ENCODE peak calls at places on chromosomes 6 and 20, in five cellular contexts. Q, K, M, J and I are unnamed samples.

GRCh38 chr6:97294451-97294850 is 11.4 kb upstream of the MMS22L start:
- DNase-seq in M (no peak), J (no peak), Q (no peak), K (no peak), I (no peak)

GRCh38 chr6:55941713-55942112 is 66.3 kb upstream of the BMP5 start:
- DNase-seq in K (no peak), J (peak), Q (no peak), M (no peak), I (no peak)

GRCh38 chr6:85405175-85405852 is 44.6 kb upstream of the NT5E start:
- DNase-seq in J (no peak), Q (no peak), M (no peak), K (no peak), I (no peak)

GRCh38 chr6:84428300-84428907 is 201.0 kb upstream of the CEP162 start:
- DNase-seq in M (peak), K (peak), J (peak), Q (peak), I (no peak)

GRCh38 chr6:7671076-7671475 is 54.8 kb upstream of the BMP6 start:
- DNase-seq in K (no peak), M (no peak), J (peak), Q (no peak), I (no peak)

GRCh38 chr20:22974354-22974753 is 60.8 kb upstream of the SSTR4 start:
- DNase-seq in J (peak), M (no peak), K (no peak), Q (no peak), I (no peak)

GRCh38 chr6:148885920-148886845 is 139.4 kb downstream of the UST start:
- DNase-seq in Q (no peak), J (peak), K (no peak), M (no peak), I (no peak)

GRCh38 chr20:57390604-57391438 is at the start of gene RBM38:
- DNase-seq in M (peak), Q (peak), K (peak), J (peak), I (no peak)

GRCh38 chr6:104884867-104885517 is 25.3 kb upstream of the HACE1 start:
- DNase-seq in Q (no peak), K (no peak), J (no peak), M (no peak), I (no peak)

GRCh38 chr6:136415351-136416005 is 125.8 kb upstream of the BCLAF1 start:
- DNase-seq in J (no peak), K (no peak), Q (no peak), M (no peak), I (no peak)

GRCh38 chr20:35472209-35472608 is 16.8 kb downstream of the CEP250 start:
- DNase-seq in M (no peak), Q (no peak), J (no peak), K (no peak), I (no peak)

GRCh38 chr6:169989594-169989993 is 238.2 kb downstream of the ERMARD start:
- DNase-seq in K (no peak), J (no peak), M (no peak), Q (no peak), I (no peak)

GRCh38 chr6:168242111-168242510 is 77.5 kb downstream of the DACT2 start:
- DNase-seq in Q (no peak), J (no peak), M (no peak), K (no peak), I (no peak)

GRCh38 chr20:61522498-61523090 is 270.5 kb downstream of the CDH4 start:
- DNase-seq in M (no peak), J (no peak), K (no peak), Q (no peak), I (no peak)

GRCh38 chr20:11302436-11302835 is 615.3 kb upstream of the BTBD3 start:
- DNase-seq in M (no peak), Q (no peak), K (no peak), J (peak), I (no peak)

GRCh38 chr6:108468346-108468745 is 92.4 kb upstream of the FOXO3 start:
- DNase-seq in K (no peak), M (no peak), Q (no peak), J (no peak), I (no peak)

GRCh38 chr6:2434116-2434515 is 188.7 kb upstream of the GMDS start:
- DNase-seq in J (peak), K (no peak), M (no peak), Q (no peak), I (no peak)

GRCh38 chr20:38883081-38883980 is 42.9 kb upstream of the FAM83D start:
- DNase-seq in Q (peak), J (no peak), K (no peak), M (no peak), I (no peak)

GRCh38 chr20:58709013-58709702 is 16.6 kb downstream of the NPEPL1 start:
- DNase-seq in Q (no peak), M (peak), J (no peak), K (peak), I (no peak)

GRCh38 chr20:3595541-3595940 is 67.7 kb downstream of the GFRA4 start:
- DNase-seq in J (no peak), Q (no peak), K (no peak), M (no peak), I (no peak)

GRCh38 chr6:45483501-45483900 is 105.8 kb upstream of the SUPT3H start:
- DNase-seq in K (no peak), M (no peak), J (no peak), Q (no peak), I (no peak)

GRCh38 chr20:48398506-48399449 is 429.0 kb downstream of the PREX1 start:
- DNase-seq in M (no peak), K (no peak), J (no peak), Q (no peak), I (no peak)

GRCh38 chr20:10318625-10319024 is 100.0 kb downstream of the SNAP25 start:
- DNase-seq in K (no peak), M (no peak), Q (no peak), J (no peak), I (no peak)

GRCh38 chr20:44576297-44576696 is 6.1 kb upstream of the PKIG start:
- DNase-seq in M (no peak), K (no peak), J (peak), Q (no peak), I (no peak)

GRCh38 chr20:23624307-23624706 is 13.4 kb downstream of the CST3 start:
- DNase-seq in M (no peak), Q (no peak), K (no peak), J (peak), I (no peak)

GRCh38 chr6:12113190-12113578 is 101.1 kb downstream of the HIVEP1 start:
- DNase-seq in Q (no peak), J (peak), M (no peak), K (no peak), I (no peak)

GRCh38 chr6:52522655-52523054 is 54.2 kb downstream of the TRAM2 start:
- DNase-seq in M (no peak), Q (no peak), K (no peak), J (no peak), I (no peak)

GRCh38 chr20:10922941-10923340 is 249.1 kb upstream of the JAG1 start:
- DNase-seq in J (peak), Q (no peak), M (no peak), K (no peak), I (no peak)

GRCh38 chr20:38298768-38299288 is 5.1 kb upstream of the BPI start:
- DNase-seq in K (no peak), J (no peak), Q (peak), M (peak), I (peak)

GRCh38 chr6:41451515-41452163 is 94.5 kb upstream of the FOXP4 start:
- DNase-seq in Q (no peak), J (no peak), K (no peak), M (no peak), I (no peak)

GRCh38 chr6:104606361-104606760 is 253.4 kb downstream of the HACE1 start:
- DNase-seq in J (no peak), M (no peak), K (no peak), Q (no peak), I (no peak)

GRCh38 chr6:10433322-10433721 is 18.4 kb upstream of the TFAP2A start:
- DNase-seq in J (no peak), M (no peak), Q (no peak), K (no peak), I (no peak)

GRCh38 chr6:107490568-107491058 is 696 bp downstream of the SOBP start:
- DNase-seq in K (no peak), Q (no peak), M (no peak), J (peak), I (no peak)

GRCh38 chr20:40532103-40532502 is 156.9 kb downstream of the MAFB start:
- DNase-seq in K (no peak), Q (no peak), M (no peak), J (peak), I (no peak)

GRCh38 chr6:23003671-23004598 is 434.6 kb downstream of the HDGFL1 start:
- DNase-seq in J (no peak), K (no peak), Q (no peak), M (no peak), I (no peak)

GRCh38 chr6:94089915-94090314 is 670.6 kb upstream of the EPHA7 start:
- DNase-seq in J (no peak), Q (no peak), K (no peak), M (no peak), I (no peak)

GRCh38 chr6:151763303-151763702 is 44.2 kb upstream of the ESR1 start:
- DNase-seq in J (peak), K (no peak), M (no peak), Q (no peak), I (no peak)

DNA sequence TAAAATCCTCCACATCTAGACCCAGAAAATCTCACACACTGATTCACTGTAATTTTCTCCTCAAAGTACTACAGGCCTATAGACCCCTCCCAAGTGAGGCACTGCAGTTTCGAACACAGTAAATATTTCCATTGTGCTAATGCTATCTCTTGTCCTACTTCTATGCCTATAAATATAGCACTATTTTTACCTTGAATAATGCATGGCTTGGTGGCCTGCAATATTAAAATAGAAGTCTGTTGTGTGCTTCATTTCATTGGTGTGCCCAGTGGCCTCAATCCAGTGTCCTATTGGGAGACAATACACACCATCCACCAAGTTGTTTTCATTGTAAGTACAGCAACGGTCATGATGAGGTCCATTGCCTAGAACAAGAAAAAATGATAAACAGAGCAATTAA is 49.4 kb downstream of the EPM2A start:
- DNase-seq in K (no peak), M (no peak), Q (no peak), J (no peak), I (no peak)
- TF ChIP-seq CTCF in K (no peak), M (no peak), Q (no peak), J (no peak), I (no peak)

DNA sequence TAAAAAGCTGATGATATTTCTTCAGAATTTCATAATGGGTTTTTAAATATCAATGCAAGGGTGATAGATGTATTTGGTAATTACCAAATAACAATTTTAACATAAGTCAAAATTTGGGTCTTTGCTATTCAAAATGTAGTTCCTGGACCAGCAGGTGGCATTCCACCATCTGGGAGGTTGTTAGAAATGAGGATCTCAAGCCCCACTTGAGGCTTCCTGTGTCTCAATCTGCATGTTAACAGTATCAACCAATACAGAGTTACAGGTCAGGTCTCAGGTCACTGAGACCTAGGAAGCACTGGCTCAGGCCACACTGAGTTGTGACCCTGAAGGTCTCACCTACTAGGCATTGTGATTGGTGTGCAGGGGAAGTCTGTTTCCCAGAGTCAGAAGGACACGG is 57.2 kb upstream of the MTRF1L start:
- DNase-seq in J (no peak), K (no peak), Q (no peak), M (no peak), I (no peak)
- TF ChIP-seq CTCF in J (peak), K (no peak), Q (no peak), M (no peak), I (no peak)

GRCh38 chr6:39948156-39948850 is 14.0 kb upstream of the MOCS1 start:
- DNase-seq in Q (no peak), M (no peak), K (no peak), J (no peak), I (no peak)
- TF ChIP-seq CTCF in Q (no peak), M (no peak), K (no peak), J (no peak), I (no peak)

GRCh38 chr6:129050086-129050485 is 167.1 kb downstream of the LAMA2 start:
- DNase-seq in M (no peak), Q (no peak), K (no peak), J (peak), I (no peak)
- TF ChIP-seq CTCF in M (no peak), Q (no peak), K (no peak), J (no peak), I (no peak)

DNA sequence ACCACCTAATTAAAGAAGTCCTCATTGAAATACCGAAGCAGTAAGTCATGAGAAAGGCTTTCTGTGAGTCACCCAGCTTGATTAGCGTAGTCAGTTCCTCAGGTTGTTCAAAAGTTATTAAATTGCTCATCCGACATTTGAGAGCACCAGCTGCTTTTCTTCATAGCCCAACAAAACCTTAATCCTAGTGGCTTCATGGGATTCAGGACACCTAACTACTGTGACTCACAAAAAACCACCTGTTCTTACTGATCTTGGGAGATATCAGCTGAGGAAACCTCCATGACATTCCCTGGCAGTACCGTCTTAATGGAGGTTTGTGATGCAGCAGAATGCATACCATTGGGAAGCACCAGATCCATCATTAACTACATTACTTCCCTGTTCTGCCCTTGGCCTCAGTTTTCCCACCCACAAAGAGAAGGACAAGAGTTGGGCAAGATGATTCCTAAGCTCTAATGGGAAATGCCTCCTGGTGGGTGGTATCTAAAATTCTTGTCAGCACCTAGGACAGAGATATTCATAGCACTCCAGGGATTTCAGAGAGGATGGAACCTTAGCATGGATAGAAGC is 103.8 kb downstream of the KHDC1L start:
- DNase-seq in K (no peak), J (peak), M (no peak), Q (no peak), I (no peak)
- TF ChIP-seq CTCF in K (no peak), J (peak), M (no peak), Q (no peak), I (no peak)

GRCh38 chr6:120671519-120671918 is 662.8 kb downstream of the TBC1D32 start:
- DNase-seq in K (no peak), J (no peak), Q (no peak), M (no peak), I (no peak)
- TF ChIP-seq CTCF in K (no peak), J (no peak), Q (no peak), M (no peak), I (no peak)

DNA sequence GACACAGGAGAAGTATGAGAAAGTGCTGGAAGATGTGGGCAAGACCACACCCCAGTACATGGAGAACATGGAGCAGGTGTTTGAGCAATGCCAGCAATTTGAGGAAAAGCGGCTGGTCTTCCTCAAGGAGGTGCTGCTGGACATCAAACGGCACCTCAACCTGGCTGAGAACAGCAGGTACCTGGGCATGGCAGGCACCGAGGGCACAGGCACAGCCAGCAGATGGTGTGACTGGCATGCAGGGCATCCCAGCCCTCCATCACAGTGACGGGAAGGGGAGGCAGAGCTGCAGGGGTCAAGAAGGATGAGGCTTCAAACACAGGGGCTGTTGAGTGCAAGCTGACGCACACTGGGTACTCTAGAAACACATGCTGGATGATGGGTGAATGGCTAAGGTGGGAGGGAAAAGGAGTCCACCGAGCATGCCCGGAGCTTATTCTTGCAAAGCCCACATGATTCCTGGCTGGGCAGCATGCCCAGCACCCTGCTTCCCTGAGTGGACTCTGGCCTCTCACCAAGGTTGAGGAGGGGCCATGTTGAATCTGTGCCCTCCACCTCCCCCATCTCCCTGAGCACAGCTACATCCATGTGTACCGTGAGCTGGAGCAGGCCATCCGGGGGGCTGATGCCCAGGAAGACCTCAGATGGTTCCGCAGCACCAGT is 26.3 kb downstream of the SPDEF start:
- DNase-seq in J (no peak), K (no peak), M (peak), Q (no peak), I (no peak)
- TF ChIP-seq CTCF in J (peak), K (no peak), M (no peak), Q (no peak), I (no peak)